ENCODE peak calls at places on chromosome 22, in eight cellular contexts. P is Peyer's patch; Q is coronary artery; X is heart right ventricle; K is tibial artery; Y is ovary; S is right lobe of liver; G is naive thymus-derived CD4-positive, alpha-beta T cell. D is an unnamed sample.

GRCh38 chr22:44160416-44160815 is 20.3 kb upstream of the PARVG start:
- DNase-seq in P (no peak), Q (no peak), X (no peak), K (no peak), Y (no peak), S (no peak), G (no peak), D (peak)

GRCh38 chr22:20272174-20272573 is 4.1 kb upstream of the RTN4R start:
- DNase-seq in P (no peak), Q (no peak), X (no peak), K (no peak), Y (no peak), S (no peak), G (no peak), D (no peak)

GRCh38 chr22:24417200-24417599 is 10.2 kb upstream of the ADORA2A start:
- DNase-seq in P (no peak), Q (no peak), X (no peak), K (no peak), Y (peak), S (no peak), G (no peak), D (peak)

GRCh38 chr22:28268845-28269244 is 349.8 kb upstream of the PITPNB start:
- DNase-seq in P (no peak), Q (no peak), X (peak), K (no peak), Y (no peak), S (no peak), G (no peak), D (no peak)

GRCh38 chr22:49439373-49439772 is 388.3 kb downstream of the BRD1 start:
- DNase-seq in P (peak), Q (no peak), X (no peak), K (no peak), Y (no peak), S (no peak), G (no peak), D (peak)

GRCh38 chr22:42381152-42381551 is 51.1 kb downstream of the NFAM1 start:
- DNase-seq in P (no peak), Q (no peak), X (no peak), K (no peak), Y (no peak), S (no peak), G (no peak), D (no peak)

GRCh38 chr22:49163960-49164690 is 663.5 kb downstream of the BRD1 start:
- DNase-seq in P (no peak), Q (no peak), X (no peak), K (no peak), Y (no peak), S (no peak), G (no peak), D (no peak)

GRCh38 chr22:19632671-19633148 is 81.6 kb upstream of the SEPTIN5 start:
- DNase-seq in P (peak), Q (peak), X (no peak), K (peak), Y (no peak), S (no peak), G (no peak), D (peak)

GRCh38 chr22:45478108-45478771 is 24.4 kb upstream of the FBLN1 start:
- DNase-seq in P (no peak), Q (no peak), X (no peak), K (no peak), Y (no peak), S (no peak), G (no peak), D (no peak)

GRCh38 chr22:48343461-48343860 is 1484.2 kb downstream of the BRD1 start:
- DNase-seq in P (no peak), Q (no peak), X (no peak), K (no peak), Y (no peak), S (no peak), G (no peak), D (no peak)

GRCh38 chr22:21947040-21948014 is 5.3 kb downstream of the PPM1F start:
- DNase-seq in P (no peak), Q (no peak), X (no peak), K (no peak), Y (no peak), S (no peak), G (no peak), D (no peak)

GRCh38 chr22:44926491-44927415 is 83.1 kb downstream of the PHF21B start:
- DNase-seq in P (no peak), Q (no peak), X (no peak), K (no peak), Y (no peak), S (peak), G (no peak), D (no peak)

GRCh38 chr22:17964153-17964552 is 60.2 kb downstream of the MICAL3 start:
- DNase-seq in P (no peak), Q (no peak), X (no peak), K (no peak), Y (no peak), S (no peak), G (no peak), D (peak)

GRCh38 chr22:19466126-19466716 is 12.8 kb downstream of the UFD1 start:
- DNase-seq in P (no peak), Q (no peak), X (no peak), K (no peak), Y (no peak), S (no peak), G (no peak), D (no peak)

GRCh38 chr22:42184852-42185251 is 54.2 kb upstream of the CYP2D6 start:
- DNase-seq in P (no peak), Q (no peak), X (no peak), K (no peak), Y (no peak), S (no peak), G (no peak), D (no peak)

GRCh38 chr22:38437416-38437815 is 17.6 kb downstream of the KCNJ4 start:
- DNase-seq in P (no peak), Q (no peak), X (no peak), K (no peak), Y (no peak), S (no peak), G (no peak), D (no peak)

GRCh38 chr22:17079572-17079971 is 5.2 kb upstream of the IL17RA start:
- DNase-seq in P (no peak), Q (no peak), X (no peak), K (no peak), Y (no peak), S (no peak), G (no peak), D (no peak)

GRCh38 chr22:45576273-45576625 is 73.6 kb downstream of the FBLN1 start:
- DNase-seq in P (no peak), Q (no peak), X (no peak), K (no peak), Y (no peak), S (no peak), G (no peak), D (peak)

GRCh38 chr22:37561209-37562048 is 1.1 kb downstream of the CDC42EP1 start:
- DNase-seq in P (peak), Q (peak), X (peak), K (peak), Y (peak), S (peak), G (peak), D (peak)

GRCh38 chr22:46036558-46037408 is 59.8 kb upstream of the WNT7B start:
- DNase-seq in P (peak), Q (peak), X (no peak), K (peak), Y (peak), S (peak), G (no peak), D (peak)

GRCh38 chr22:43441751-43442150 is 29.9 kb downstream of the MPPED1 start:
- DNase-seq in P (no peak), Q (no peak), X (no peak), K (no peak), Y (no peak), S (no peak), G (no peak), D (no peak)

GRCh38 chr22:48748113-48748859 is 1079.4 kb downstream of the BRD1 start:
- DNase-seq in P (no peak), Q (peak), X (no peak), K (no peak), Y (no peak), S (no peak), G (no peak), D (no peak)

GRCh38 chr22:44571566-44572413 is 73.8 kb upstream of the RTL6 start:
- DNase-seq in P (peak), Q (no peak), X (no peak), K (peak), Y (no peak), S (no peak), G (peak), D (no peak)

DNA sequence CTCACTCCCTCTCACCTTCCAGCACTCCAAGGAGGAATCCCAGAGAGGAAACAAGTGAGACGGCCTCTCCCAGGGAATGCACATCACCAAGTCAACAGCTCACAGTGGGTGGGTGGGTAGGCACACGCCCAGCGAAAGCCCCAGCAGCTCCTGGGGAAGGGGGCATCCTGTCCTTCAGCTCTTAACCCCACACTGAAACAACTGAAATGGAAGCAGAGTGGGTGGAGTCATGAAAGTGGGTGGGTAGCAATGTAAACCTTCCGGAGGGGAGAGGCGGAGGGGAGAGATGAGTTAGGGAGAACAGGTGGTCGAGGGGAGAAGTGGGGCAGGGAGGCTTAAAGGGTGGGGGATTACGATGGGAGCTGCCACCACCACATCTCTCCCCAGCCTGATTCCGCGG is 5.4 kb downstream of the MCHR1 start:
- DNase-seq in P (no peak), Q (no peak), X (no peak), K (no peak), Y (no peak), S (no peak), G (no peak), D (no peak)
- H3K4me3 ChIP-seq in P (peak), Q (no peak), X (no peak), K (no peak), Y (no peak), S (no peak), G (peak), D (no peak)

DNA sequence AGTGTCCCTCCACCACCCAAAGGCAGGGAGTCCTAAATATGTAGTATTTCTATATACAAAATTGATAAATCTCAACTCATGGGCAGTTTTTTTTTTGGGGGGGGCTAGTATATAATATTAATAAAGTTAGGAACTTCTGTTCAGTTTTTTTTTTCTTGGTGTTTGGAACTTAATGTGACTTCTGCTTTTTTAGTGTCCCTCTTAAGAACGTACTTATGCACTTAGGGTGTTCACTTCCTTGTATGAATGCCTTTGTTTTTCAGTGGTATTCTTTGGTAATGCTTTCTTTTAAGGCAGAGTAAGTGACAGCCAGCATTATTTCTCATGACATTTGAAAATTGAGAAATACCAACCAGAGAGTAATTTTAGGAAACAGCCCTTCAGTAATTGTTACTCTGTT is 2.3 kb downstream of the GRK3 start:
- DNase-seq in P (no peak), Q (no peak), X (no peak), K (no peak), Y (no peak), S (no peak), G (no peak), D (no peak)
- H3K4me3 ChIP-seq in P (no peak), Q (peak), X (peak), K (no peak), Y (no peak), S (no peak), G (no peak), D (no peak)

DNA sequence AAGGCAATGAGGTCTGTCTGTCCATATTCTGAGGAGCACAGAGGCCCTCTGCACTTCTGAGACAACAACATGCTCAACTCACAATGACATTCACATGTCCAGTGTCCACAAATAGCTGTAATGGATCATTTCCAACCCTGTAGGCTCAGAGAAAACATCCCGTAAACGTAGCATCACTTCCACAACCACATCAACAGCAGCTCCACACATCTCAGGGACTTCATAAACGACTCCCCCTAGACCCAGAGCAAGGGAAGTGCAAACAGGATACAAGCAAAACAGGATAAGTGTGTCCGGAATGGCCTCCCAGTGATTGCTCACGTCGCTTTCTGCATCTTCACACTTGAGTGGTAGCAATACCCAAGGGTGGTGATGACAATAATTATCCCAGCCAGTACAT is 100.2 kb downstream of the SYN3 start:
- DNase-seq in P (no peak), Q (no peak), X (no peak), K (no peak), Y (no peak), S (no peak), G (no peak), D (no peak)
- H3K4me3 ChIP-seq in P (no peak), Q (no peak), X (no peak), K (no peak), Y (no peak), S (no peak), G (no peak), D (no peak)

GRCh38 chr22:40180403-40180802 is 2.7 kb downstream of the TNRC6B start:
- DNase-seq in P (no peak), Q (no peak), X (no peak), K (no peak), Y (no peak), S (no peak), G (no peak), D (no peak)
- H3K4me3 ChIP-seq in P (no peak), Q (peak), X (no peak), K (peak), Y (no peak), S (no peak), G (no peak), D (peak)

GRCh38 chr22:30607939-30608338 is 965 bp downstream of the TCN2 start:
- DNase-seq in P (no peak), Q (no peak), X (no peak), K (no peak), Y (no peak), S (no peak), G (no peak), D (no peak)

GRCh38 chr22:30604723-30605122 is 2.3 kb upstream of the TCN2 start:
- DNase-seq in P (no peak), Q (no peak), X (no peak), K (no peak), Y (no peak), S (no peak), G (no peak), D (no peak)

GRCh38 chr22:30606455-30607299 is at the start of gene TCN2:
- DNase-seq in P (peak), Q (peak), X (peak), K (peak), Y (peak), S (peak), G (peak), D (peak)

GRCh38 chr22:30607300-30607930 is 441 bp downstream of the TCN2 start:
- DNase-seq in P (no peak), Q (no peak), X (no peak), K (no peak), Y (no peak), S (no peak), G (no peak), D (no peak)

GRCh38 chr22:30605449-30606110 is 1.4 kb upstream of the TCN2 start:
- DNase-seq in P (peak), Q (no peak), X (peak), K (peak), Y (peak), S (peak), G (peak), D (no peak)
- H3K4me3 ChIP-seq in P (no peak), Q (peak), X (peak), K (peak), Y (peak), S (peak), G (no peak), D (peak)

DNA sequence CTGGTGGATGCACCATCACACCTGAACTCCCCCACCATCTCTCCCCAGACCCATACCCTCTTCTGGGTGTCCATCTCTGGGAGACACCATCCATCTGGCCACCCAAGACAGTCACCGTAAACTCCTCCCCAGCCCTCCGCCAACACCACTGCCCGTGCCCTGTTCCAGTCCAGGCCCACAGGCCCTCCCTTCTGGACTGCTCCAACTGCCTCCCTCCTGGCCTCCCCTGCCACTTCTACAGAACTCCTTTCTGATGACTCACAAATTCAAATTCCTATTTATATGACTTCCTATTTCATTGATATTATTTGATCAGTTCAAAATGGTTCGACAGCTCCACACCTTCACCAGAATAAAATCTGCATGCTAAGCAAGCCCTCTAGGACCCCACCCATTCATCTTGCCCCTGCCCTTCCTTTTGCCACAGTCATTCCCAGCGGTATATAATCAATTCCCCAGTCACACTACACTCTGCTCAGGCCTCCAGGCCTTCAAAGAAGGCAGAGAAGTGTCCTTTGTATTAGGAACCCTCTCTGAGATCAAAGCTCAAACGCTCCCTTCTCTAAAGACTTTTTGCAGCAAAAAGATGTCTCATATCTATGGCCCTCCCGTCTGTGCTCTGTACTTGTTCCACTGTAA is 29.1 kb downstream of the MYH9 start:
- DNase-seq in P (no peak), Q (no peak), X (no peak), K (peak), Y (no peak), S (no peak), G (no peak), D (peak)
- H3K4me3 ChIP-seq in P (no peak), Q (peak), X (no peak), K (peak), Y (no peak), S (no peak), G (peak), D (no peak)

GRCh38 chr22:23402275-23403151 is 177.6 kb downstream of the IGLL1 start:
- DNase-seq in P (peak), Q (no peak), X (peak), K (peak), Y (peak), S (peak), G (peak), D (peak)
- H3K4me3 ChIP-seq in P (peak), Q (peak), X (peak), K (peak), Y (peak), S (peak), G (no peak), D (no peak)

GRCh38 chr22:27181537-27181936 is 524.1 kb downstream of the MIAT start:
- DNase-seq in P (no peak), Q (peak), X (no peak), K (no peak), Y (no peak), S (no peak), G (no peak), D (no peak)
- H3K4me3 ChIP-seq in P (no peak), Q (no peak), X (no peak), K (no peak), Y (no peak), S (no peak), G (no peak), D (no peak)

D was measured in kidney.